ENCODE peak calls at places on chromosomes 1 and 21, in seven cellular contexts. P is fibroblast of lung; M is PC-9; C is CD8-positive, alpha-beta T cell; T is Peyer's patch; A is K562; V is mammary epithelial cell. G is an unnamed sample.

GRCh38 chr1:58862728-58863385 is 79.0 kb upstream of the JUN start:
- DNase-seq in P (no peak), M (no peak), C (no peak), T (no peak), A (no peak), V (no peak), G (no peak)

GRCh38 chr1:179002552-179003345 is 22.9 kb upstream of the FAM20B start:
- DNase-seq in P (peak; percentile 67), M (peak; percentile 62), C (peak; percentile 40), T (peak; percentile 87), A (peak; percentile 72), V (peak; percentile 27), G (peak; percentile 89)

GRCh38 chr1:37453647-37454046 is 20.7 kb upstream of the ZC3H12A start:
- DNase-seq in P (no peak), M (no peak), C (no peak), T (no peak), A (no peak), V (no peak), G (no peak)

GRCh38 chr1:54125671-54126070 is 27.1 kb downstream of the CDCP2 start:
- DNase-seq in P (peak; percentile 17), M (peak; percentile 33), C (no peak), T (no peak), A (no peak), V (peak; percentile 17), G (peak; percentile 46)

GRCh38 chr1:235953801-235954200 is 87.1 kb upstream of the LYST start:
- DNase-seq in P (peak; percentile 77), M (no peak), C (no peak), T (no peak), A (no peak), V (peak; percentile 79), G (no peak)

GRCh38 chr21:19322360-19322759 is 918.8 kb upstream of the TMPRSS15 start:
- DNase-seq in P (peak; percentile 1), M (no peak), C (no peak), T (no peak), A (no peak), V (no peak), G (peak; percentile 3)

GRCh38 chr21:19228241-19228640 is 824.7 kb upstream of the TMPRSS15 start:
- DNase-seq in P (no peak), M (no peak), C (no peak), T (no peak), A (no peak), V (no peak), G (no peak)

GRCh38 chr1:210117681-210118170 is 114.9 kb upstream of the SERTAD4 start:
- DNase-seq in P (no peak), M (no peak), C (no peak), T (no peak), A (no peak), V (no peak), G (no peak)

GRCh38 chr1:229070168-229070567 is 200.7 kb upstream of the RAB4A start:
- DNase-seq in P (peak; percentile 76), M (peak; percentile 6), C (no peak), T (no peak), A (no peak), V (peak; percentile 80), G (peak; percentile 81)

GRCh38 chr1:209706622-209707021 is 2.0 kb downstream of the HSD11B1 start:
- DNase-seq in P (no peak), M (no peak), C (no peak), T (no peak), A (no peak), V (no peak), G (no peak)

GRCh38 chr1:18941221-18942141 is 15.0 kb downstream of the IFFO2 start:
- DNase-seq in P (peak; percentile 94), M (peak; percentile 57), C (no peak), T (no peak), A (no peak), V (peak; percentile 98), G (no peak)
- H3K4me1 ChIP-seq in P (peaks cover 35% of the 10 kb centered on the region), M (no peaks in the 10 kb centered on the region), C (peaks cover 70% of the 10 kb centered on the region), T (peaks cover 30% of the 10 kb centered on the region), A (peaks cover 18% of the 10 kb centered on the region), V (peaks cover 84% of the 10 kb centered on the region), G (peaks cover 32% of the 10 kb centered on the region)

DNA sequence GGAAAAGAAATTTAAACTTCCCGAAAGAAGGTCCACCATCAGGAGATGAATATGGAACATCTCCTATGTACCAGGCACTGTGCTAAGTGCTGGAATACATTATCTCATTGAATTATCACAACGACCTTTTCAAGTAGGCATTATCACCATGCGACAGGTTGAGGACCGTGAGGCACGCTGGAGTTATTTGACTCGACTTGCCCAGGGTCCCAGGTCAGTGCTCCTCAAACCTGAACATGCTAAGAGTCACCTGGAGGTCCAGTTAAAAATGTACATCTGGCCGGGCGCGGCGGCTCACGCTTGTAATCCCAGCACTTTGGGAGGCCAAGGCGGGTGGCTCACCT is 15.9 kb upstream of the AGTRAP start:
- DNase-seq in P (no peak), M (no peak), C (no peak), T (no peak), A (no peak), V (no peak), G (no peak)
- H3K4me3 ChIP-seq in P (no peak overlapping the region), M (no peak overlapping the region), C (no peak overlapping the region), T (peak overlapping the region; percentile 43), A (no peak overlapping the region), V (no peak overlapping the region), G (no peak overlapping the region)

GRCh38 chr1:46806196-46807020 is 7.6 kb downstream of the CYP4B1 start:
- DNase-seq in P (no peak), M (peak; percentile 69), C (no peak), T (no peak), A (no peak), V (no peak), G (no peak)

GRCh38 chr1:46809071-46809470 is 10.2 kb downstream of the CYP4B1 start:
- DNase-seq in P (no peak), M (no peak), C (no peak), T (no peak), A (no peak), V (no peak), G (no peak)

GRCh38 chr1:46805755-46806154 is 6.9 kb downstream of the CYP4B1 start:
- DNase-seq in P (no peak), M (no peak), C (no peak), T (no peak), A (no peak), V (no peak), G (no peak)

GRCh38 chr1:46804926-46805325 is 6.1 kb downstream of the CYP4B1 start:
- DNase-seq in P (no peak), M (peak; percentile 70), C (no peak), T (no peak), A (no peak), V (no peak), G (no peak)

GRCh38 chr1:46807046-46807972 is 8.5 kb downstream of the CYP4B1 start:
- DNase-seq in P (no peak), M (no peak), C (no peak), T (no peak), A (no peak), V (no peak), G (no peak)
- TF ChIP-seq CTCF in P (no peak), M (no peak), C (no peak), T (no peak), A (no peak), V (no peak), G (no peak)

DNA sequence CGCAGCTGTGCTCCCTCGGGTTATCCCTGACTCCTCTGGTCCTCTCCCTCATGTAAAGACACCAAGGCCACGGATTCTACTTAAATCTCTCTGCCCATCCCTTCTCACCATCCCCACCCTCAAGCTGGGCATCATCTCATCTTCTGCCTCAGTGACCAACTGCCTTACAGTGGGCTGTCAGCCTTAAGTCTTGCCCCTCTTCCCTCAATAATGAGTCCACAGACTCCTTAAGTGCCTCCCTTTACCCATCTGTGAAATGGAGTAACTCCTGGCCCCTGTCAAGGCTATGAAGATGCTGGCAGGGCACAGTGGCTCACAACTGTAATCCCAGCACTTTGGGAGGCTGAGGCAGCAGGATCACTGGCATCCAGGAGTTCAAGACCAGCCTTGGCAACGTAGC is 12.1 kb downstream of the SH3BGRL3 start:
- DNase-seq in P (no peak), M (no peak), C (no peak), T (no peak), A (no peak), V (no peak), G (no peak)
- H3K4me1 ChIP-seq in P (peaks cover 9% of the 10 kb centered on the region), M (no peaks in the 10 kb centered on the region), C (peaks cover 61% of the 10 kb centered on the region), T (peaks cover 34% of the 10 kb centered on the region), A (peaks cover 56% of the 10 kb centered on the region), V (no peaks in the 10 kb centered on the region), G (no peaks in the 10 kb centered on the region)

G was measured in cardiac muscle cell.